ENCODE peak calls at places on chromosomes 12 and 14, in seven cellular contexts. X is lower leg skin, A is retinal pigment epithelial cell, H is HL-60, B is brain microvascular endothelial cell, W is pancreas, S is left ventricle myocardium inferior. M is an unnamed sample.

GRCh38 chr14:73491256-73491976 is 683 bp downstream of the RIOX1 start:
- DNase-seq in X (peak), A (no peak), H (peak), B (peak), W (peak), S (peak), M (peak)

GRCh38 chr12:32983968-32984367 is 87.4 kb upstream of the PKP2 start:
- DNase-seq in X (no peak), A (no peak), H (no peak), B (no peak), W (no peak), S (no peak), M (no peak)

GRCh38 chr12:4293299-4293941 is 19.9 kb downstream of the CCND2 start:
- DNase-seq in X (no peak), A (no peak), H (no peak), B (no peak), W (no peak), S (no peak), M (no peak)

GRCh38 chr12:27367078-27367477 is 34.4 kb downstream of the BMAL2 start:
- DNase-seq in X (no peak), A (no peak), H (no peak), B (no peak), W (no peak), S (no peak), M (no peak)

GRCh38 chr12:42643881-42644579 is 54.5 kb upstream of the PRICKLE1 start:
- DNase-seq in X (no peak), A (no peak), H (no peak), B (no peak), W (no peak), S (no peak), M (no peak)

GRCh38 chr14:90349729-90350128 is 18.0 kb upstream of the NRDE2 start:
- DNase-seq in X (no peak), A (no peak), H (no peak), B (no peak), W (no peak), S (no peak), M (peak)

GRCh38 chr12:6697584-6698351 is 2.8 kb downstream of the PIANP start:
- DNase-seq in X (no peak), A (no peak), H (no peak), B (peak), W (no peak), S (no peak), M (peak)

GRCh38 chr14:76699209-76699608 is 62.1 kb upstream of the VASH1 start:
- DNase-seq in X (no peak), A (no peak), H (no peak), B (no peak), W (no peak), S (no peak), M (no peak)

GRCh38 chr12:58503731-58504520 is 416.4 kb downstream of the LRIG3 start:
- DNase-seq in X (no peak), A (no peak), H (no peak), B (no peak), W (no peak), S (no peak), M (no peak)

GRCh38 chr12:127401005-127401404 is 866.0 kb upstream of the TMEM132C start:
- DNase-seq in X (no peak), A (no peak), H (no peak), B (peak), W (no peak), S (no peak), M (no peak)

GRCh38 chr12:34393086-34393820 is 371.0 kb downstream of the ALG10 start:
- DNase-seq in X (no peak), A (no peak), H (no peak), B (no peak), W (no peak), S (peak), M (peak)

GRCh38 chr12:28110329-28110728 is 79.9 kb upstream of the CCDC91 start:
- DNase-seq in X (no peak), A (no peak), H (no peak), B (no peak), W (no peak), S (no peak), M (no peak)

GRCh38 chr14:20684662-20685456 is 499 bp downstream of the RNASE4 start:
- DNase-seq in X (peak), A (no peak), H (no peak), B (peak), W (peak), S (no peak), M (no peak)

GRCh38 chr12:57940052-57940914 is 1.1 kb upstream of the ATP23 start:
- DNase-seq in X (no peak), A (no peak), H (no peak), B (no peak), W (no peak), S (no peak), M (no peak)

GRCh38 chr12:10393291-10393690 is 3.5 kb upstream of the KLRK1 start:
- DNase-seq in X (no peak), A (no peak), H (no peak), B (no peak), W (no peak), S (no peak), M (no peak)

GRCh38 chr14:71687115-71687836 is 245.0 kb upstream of the RGS6 start:
- DNase-seq in X (no peak), A (no peak), H (no peak), B (no peak), W (no peak), S (no peak), M (no peak)

GRCh38 chr14:23633160-23633701 is 2.9 kb upstream of the DHRS2 start:
- DNase-seq in X (no peak), A (no peak), H (no peak), B (no peak), W (no peak), S (no peak), M (peak)

GRCh38 chr14:75340921-75341320 is 62.3 kb downstream of the FOS start:
- DNase-seq in X (peak), A (no peak), H (peak), B (no peak), W (peak), S (peak), M (no peak)

GRCh38 chr12:130506844-130507243 is 169.2 kb downstream of the PIWIL1 start:
- DNase-seq in X (no peak), A (no peak), H (no peak), B (no peak), W (no peak), S (no peak), M (no peak)

GRCh38 chr14:30214014-30214413 is 286.4 kb upstream of the PRKD1 start:
- DNase-seq in X (no peak), A (no peak), H (no peak), B (no peak), W (no peak), S (no peak), M (no peak)

GRCh38 chr12:33247625-33248024 is 192.0 kb downstream of the SYT10 start:
- DNase-seq in X (no peak), A (no peak), H (no peak), B (no peak), W (no peak), S (no peak), M (no peak)

GRCh38 chr14:52399886-52400599 is 85.9 kb downstream of the PTGER2 start:
- DNase-seq in X (no peak), A (no peak), H (peak), B (no peak), W (no peak), S (no peak), M (no peak)

GRCh38 chr12:99054601-99055128 is 409.6 kb downstream of the APAF1 start:
- DNase-seq in X (no peak), A (no peak), H (no peak), B (no peak), W (no peak), S (no peak), M (no peak)

GRCh38 chr12:104680070-104680469 is 223.3 kb downstream of the CHST11 start:
- DNase-seq in X (no peak), A (no peak), H (no peak), B (no peak), W (no peak), S (no peak), M (peak)
- TF ChIP-seq CTCF in X (no peak), A (peak), H (peak), B (peak), W (no peak), S (peak), M (peak)

GRCh38 chr12:74646831-74647230 is 109.2 kb downstream of the ATXN7L3B start:
- DNase-seq in X (no peak), A (no peak), H (no peak), B (no peak), W (no peak), S (no peak), M (no peak)
- TF ChIP-seq CTCF in X (no peak), A (peak), H (no peak), B (peak), W (no peak), S (peak), M (no peak)

GRCh38 chr14:78070344-78070743 is 99.8 kb upstream of the NRXN3 start:
- DNase-seq in X (no peak), A (no peak), H (no peak), B (no peak), W (no peak), S (no peak), M (no peak)

GRCh38 chr14:78074546-78074945 is 95.6 kb upstream of the NRXN3 start:
- DNase-seq in X (no peak), A (no peak), H (no peak), B (no peak), W (no peak), S (no peak), M (no peak)

GRCh38 chr14:78075610-78076277 is 94.4 kb upstream of the NRXN3 start:
- DNase-seq in X (no peak), A (no peak), H (no peak), B (no peak), W (no peak), S (no peak), M (no peak)

GRCh38 chr14:78071016-78071549 is 99.1 kb upstream of the NRXN3 start:
- DNase-seq in X (no peak), A (no peak), H (no peak), B (no peak), W (no peak), S (no peak), M (no peak)

DNA sequence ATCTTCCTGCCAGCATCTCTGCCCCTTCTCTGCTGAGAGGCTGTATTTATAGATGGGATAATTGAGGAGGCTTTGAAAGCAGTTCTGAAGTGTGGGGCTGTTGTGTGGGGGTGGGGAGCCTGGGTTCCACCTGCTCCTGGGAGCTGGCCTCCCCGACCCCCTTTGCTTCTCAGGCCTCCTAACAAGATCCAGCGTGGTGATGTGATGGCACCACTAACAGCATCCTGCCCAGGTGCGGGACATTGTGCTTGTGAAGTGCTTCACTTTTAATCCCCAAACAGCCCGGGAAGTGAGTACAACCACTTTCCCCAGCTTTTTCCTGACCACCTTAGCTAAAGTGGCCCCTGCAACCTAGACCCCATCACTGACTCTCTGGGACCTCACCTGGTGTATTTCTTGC is 95.1 kb upstream of the NRXN3 start:
- DNase-seq in X (no peak), A (no peak), H (no peak), B (no peak), W (no peak), S (no peak), M (no peak)
- TF ChIP-seq CTCF in X (no peak), A (no peak), H (no peak), B (no peak), W (no peak), S (no peak), M (no peak)

GRCh38 chr12:132761911-132762583 is 415 bp upstream of the ANKLE2 start:
- DNase-seq in X (peak), A (peak), H (peak), B (peak), W (peak), S (peak), M (peak)
- TF ChIP-seq CTCF in X (no peak), A (no peak), H (no peak), B (peak), W (no peak), S (peak), M (peak)

GRCh38 chr14:35398095-35398584 is 6.4 kb downstream of the NFKBIA start:
- DNase-seq in X (no peak), A (no peak), H (no peak), B (no peak), W (no peak), S (no peak), M (no peak)
- TF ChIP-seq CTCF in X (no peak), A (no peak), H (no peak), B (no peak), W (no peak), S (no peak), M (no peak)

DNA sequence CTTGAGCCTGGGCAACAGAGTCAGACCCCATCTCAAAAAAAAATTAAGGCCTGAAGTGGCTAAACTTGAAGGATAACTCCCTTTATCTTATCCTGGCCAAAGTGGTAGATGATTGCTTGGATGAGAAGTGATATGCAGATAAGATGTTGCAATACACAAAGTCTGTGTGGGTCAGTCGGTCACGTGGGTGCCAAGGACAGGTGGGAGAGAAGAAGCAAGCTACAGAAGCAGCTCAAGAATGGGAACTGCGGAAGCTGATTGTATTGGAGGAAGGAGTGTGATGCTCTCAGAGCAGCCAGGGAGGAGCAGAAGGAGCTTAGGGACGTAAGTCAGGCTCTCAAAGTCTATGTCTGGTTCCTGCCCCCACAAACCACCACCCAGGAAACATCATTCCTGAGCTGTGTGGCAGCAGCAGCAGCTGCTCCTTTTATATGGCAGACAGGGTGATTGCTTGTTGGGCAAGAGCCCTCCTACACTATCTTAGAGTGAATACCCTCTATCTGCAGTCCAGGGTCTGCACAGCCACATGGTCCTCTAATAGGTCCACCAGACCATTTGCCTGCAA is 54.5 kb downstream of the ATP2A2 start:
- DNase-seq in X (no peak), A (no peak), H (no peak), B (no peak), W (no peak), S (no peak), M (no peak)
- TF ChIP-seq CTCF in X (no peak), A (no peak), H (no peak), B (no peak), W (no peak), S (no peak), M (no peak)

DNA sequence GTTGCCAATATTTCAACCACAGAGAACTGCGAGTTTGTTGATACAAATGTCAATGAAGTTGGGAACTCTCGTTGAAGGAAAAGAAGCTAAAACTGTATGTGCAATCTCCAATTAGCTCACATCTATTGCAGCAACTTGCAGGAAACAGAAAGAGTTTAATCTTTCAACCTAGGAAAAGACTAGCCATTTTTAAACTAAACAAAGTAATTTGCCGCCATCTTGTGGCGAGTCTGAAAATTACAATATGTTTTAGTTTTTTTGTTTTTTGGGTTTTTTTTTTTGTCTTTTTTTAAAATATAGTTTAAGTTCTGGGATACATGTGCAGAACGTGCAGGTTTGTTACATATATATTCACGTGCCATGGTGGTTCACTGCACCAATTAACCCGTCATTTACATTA is 131.2 kb upstream of the FOXG1 start:
- DNase-seq in X (no peak), A (peak), H (no peak), B (no peak), W (no peak), S (no peak), M (no peak)
- TF ChIP-seq CTCF in X (no peak), A (peak), H (no peak), B (peak), W (peak), S (peak), M (no peak)

GRCh38 chr14:43540948-43541347 is 966.1 kb downstream of the FSCB start:
- DNase-seq in X (no peak), A (no peak), H (no peak), B (no peak), W (no peak), S (no peak), M (no peak)
- TF ChIP-seq CTCF in X (no peak), A (peak), H (no peak), B (no peak), W (no peak), S (no peak), M (no peak)

DNA sequence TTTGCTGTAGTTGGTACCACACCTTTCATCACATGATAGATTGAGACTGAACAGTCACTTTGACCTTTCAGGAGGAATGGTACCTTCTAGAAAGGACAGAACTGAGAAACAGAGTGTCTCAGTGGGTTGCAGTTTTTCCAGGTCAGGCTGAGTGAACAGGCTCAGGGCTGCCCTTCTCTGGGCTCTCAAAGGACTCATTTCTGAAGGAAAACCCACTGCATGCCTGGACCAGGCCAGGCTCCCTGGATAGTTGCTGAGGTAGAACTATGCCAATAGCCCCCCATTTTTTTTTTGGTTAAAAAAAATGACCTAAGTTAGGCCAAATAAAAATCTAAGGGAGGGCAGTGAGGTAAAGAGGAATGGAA is 148.1 kb upstream of the EGLN3 start:
- DNase-seq in X (no peak), A (no peak), H (no peak), B (no peak), W (no peak), S (no peak), M (no peak)
- TF ChIP-seq CTCF in X (no peak), A (no peak), H (no peak), B (no peak), W (peak), S (peak), M (no peak)

M was measured in GM13976.